ENCODE peak calls at places on chromosomes 12 and 14, in five cellular contexts. S is K562, Z is GM12878, B is HepG2, C is upper lobe of left lung. I is an unnamed sample. For H3K4me1, the result is how much of the 10 kb centered on the place peaks cover.

GRCh38 chr12:6069452-6070093 is 54.9 kb downstream of the VWF start:
- ATAC-seq in C (no peak), B (no peak), Z (no peak), S (no peak), I (no peak)

GRCh38 chr12:24947541-24948451 is 1.1 kb downstream of the BCAT1 start:
- ATAC-seq in Z (no peak), B (no peak), C (no peak), S (peak), I (no peak)

GRCh38 chr12:120234643-120235368 is 30.7 kb downstream of the PXN start:
- ATAC-seq in B (peak), Z (peak), C (peak), S (peak), I (peak)

GRCh38 chr12:53115112-53115890 is 12.0 kb downstream of the SOAT2 start:
- ATAC-seq in B (no peak), C (no peak), Z (peak), S (peak), I (peak)

GRCh38 chr12:67650127-67650495 is 1.6 kb downstream of the DYRK2 start:
- ATAC-seq in C (no peak), S (no peak), B (no peak), Z (peak), I (no peak)

GRCh38 chr14:102394717-102395378 is 32.1 kb downstream of the TECPR2 start:
- ATAC-seq in Z (no peak), S (no peak), B (peak), C (no peak), I (no peak)

GRCh38 chr12:92971869-92972524 is 42.9 kb upstream of the EEA1 start:
- ATAC-seq in B (peak), C (no peak), Z (peak), S (no peak), I (peak)

GRCh38 chr14:23401331-23401730 is 6.7 kb downstream of the MYH6 start:
- ATAC-seq in B (no peak), C (no peak), S (no peak), Z (no peak), I (no peak)

GRCh38 chr12:52650520-52651081 is 1.4 kb downstream of the KRT2 start:
- ATAC-seq in B (no peak), C (no peak), Z (peak), S (no peak), I (no peak)

GRCh38 chr12:11877102-11877826 is 193.5 kb upstream of the BCL2L14 start:
- ATAC-seq in S (no peak), B (no peak), C (no peak), Z (no peak), I (no peak)

GRCh38 chr14:64450255-64450654 is 15.0 kb upstream of the AKAP5 start:
- ATAC-seq in Z (no peak), C (no peak), S (no peak), B (no peak), I (no peak)

GRCh38 chr14:98143566-98143965 is 1128.4 kb downstream of the BCL11B start:
- ATAC-seq in S (no peak), Z (peak), C (no peak), B (no peak), I (no peak)

GRCh38 chr14:32933943-32934890 is 4.5 kb upstream of the NPAS3 start:
- ATAC-seq in S (no peak), Z (no peak), C (no peak), B (peak), I (no peak)

GRCh38 chr14:64337901-64338615 is 43.9 kb upstream of the ESR2 start:
- ATAC-seq in B (peak), C (peak), S (peak), Z (peak), I (peak)

GRCh38 chr14:92994131-92994676 is 71.3 kb downstream of the CHGA start:
- ATAC-seq in Z (no peak), B (no peak), S (peak), C (no peak), I (no peak)

GRCh38 chr12:17470460-17470859 is 619.5 kb downstream of the RERGL start:
- ATAC-seq in C (no peak), S (no peak), Z (no peak), B (no peak), I (no peak)

GRCh38 chr14:71296184-71296583 is 388.9 kb downstream of the PCNX1 start:
- ATAC-seq in Z (peak), B (no peak), C (no peak), S (no peak), I (no peak)

GRCh38 chr14:55771242-55772025 is 191.4 kb downstream of the KTN1 start:
- ATAC-seq in S (no peak), Z (no peak), B (no peak), C (no peak), I (peak)

GRCh38 chr12:94208433-94208921 is 60.1 kb downstream of the PLXNC1 start:
- ATAC-seq in S (peak), B (no peak), C (no peak), Z (peak), I (peak)

GRCh38 chr14:32197919-32198318 is 3.9 kb upstream of the RNU6-7 start:
- ATAC-seq in S (no peak), B (no peak), C (no peak), Z (peak), I (no peak)

GRCh38 chr12:96526110-96526509 is 36.7 kb downstream of the CFAP54 start:
- ATAC-seq in Z (no peak), C (no peak), B (no peak), S (no peak), I (no peak)

GRCh38 chr12:132858727-132859266 is 28.6 kb downstream of the CHFR start:
- ATAC-seq in B (no peak), C (no peak), S (no peak), Z (no peak), I (no peak)

GRCh38 chr12:42140901-42141300 is 3.8 kb downstream of the GXYLT1 start:
- ATAC-seq in C (peak), B (peak), S (no peak), Z (no peak), I (no peak)

GRCh38 chr12:10070380-10070779 is 28.4 kb downstream of the CLEC1A start:
- ATAC-seq in C (no peak), B (no peak), S (no peak), Z (no peak), I (no peak)

GRCh38 chr12:108977360-108977759 is 43.5 kb downstream of the SVOP start:
- ATAC-seq in Z (no peak), S (no peak), C (no peak), B (no peak), I (no peak)

GRCh38 chr12:79850610-79851299 is 84.1 kb downstream of the PPP1R12A start:
- ATAC-seq in B (no peak), S (peak), Z (peak), C (no peak), I (no peak)

GRCh38 chr12:50627491-50627890 is 122.7 kb downstream of the DIP2B start:
- ATAC-seq in Z (no peak), S (no peak), C (no peak), B (no peak), I (no peak)

GRCh38 chr12:13368431-13368830 is 171.9 kb downstream of the EMP1 start:
- ATAC-seq in B (no peak), S (no peak), C (peak), Z (no peak), I (no peak)

GRCh38 chr12:84397279-84397678 is 515.3 kb downstream of the SLC6A15 start:
- ATAC-seq in S (no peak), Z (no peak), C (no peak), B (no peak), I (no peak)

GRCh38 chr12:27754795-27755194 is 25.2 kb upstream of the KLHL42 start:
- ATAC-seq in B (no peak), Z (no peak), S (no peak), C (no peak), I (no peak)

GRCh38 chr12:75208851-75209781 is 523 bp downstream of the KCNC2 start:
- ATAC-seq in S (no peak), Z (peak), B (no peak), C (peak), I (no peak)

GRCh38 chr12:9773216-9773877 is 12.6 kb upstream of the CD69 start:
- ATAC-seq in B (no peak), C (no peak), Z (no peak), S (no peak), I (no peak)

DNA sequence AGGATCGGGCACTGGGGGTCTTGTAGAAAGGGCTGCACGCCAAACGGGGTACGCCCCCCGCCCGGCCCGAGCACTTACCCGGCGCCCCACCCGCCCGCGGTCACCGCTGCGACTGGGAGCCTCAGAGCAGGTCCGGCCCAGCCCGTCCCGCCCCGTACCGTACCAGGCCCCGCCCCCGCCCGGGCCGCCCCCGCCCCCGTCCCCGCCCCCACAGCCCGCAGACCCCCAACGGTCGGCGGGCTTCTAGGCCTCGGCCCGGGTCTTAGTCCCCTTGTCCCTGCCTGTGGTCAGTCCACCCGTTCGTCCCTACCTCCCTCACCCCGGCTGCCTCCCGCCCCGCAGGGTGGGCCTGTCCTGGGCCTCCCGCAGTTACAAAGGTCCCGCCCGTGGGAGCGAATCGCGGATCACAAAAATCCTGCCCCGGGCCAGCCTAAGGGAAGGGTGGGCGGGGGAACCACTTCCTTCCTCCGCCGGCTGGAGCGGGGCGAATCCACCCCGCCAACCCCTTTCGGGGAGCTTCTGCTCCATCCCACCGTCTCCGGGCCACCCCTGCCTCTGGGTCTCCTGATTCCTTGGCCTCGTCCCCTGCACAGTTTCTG is at the start of gene HVCN1:
- ATAC-seq in S (peak), B (peak), Z (peak), C (peak), I (peak)
- TF ChIP-seq POLR2AphosphoS5 in S (no peak), B (no peak), Z (no peak), C (no peak), I (no peak)

GRCh38 chr12:105351523-105351922 is 21.0 kb downstream of the C12orf75 start:
- ATAC-seq in C (no peak), B (no peak), Z (peak), S (no peak), I (no peak)

GRCh38 chr12:105352049-105352448 is 21.6 kb downstream of the C12orf75 start:
- ATAC-seq in Z (peak), B (no peak), S (no peak), C (no peak), I (no peak)

GRCh38 chr12:105348142-105348541 is 17.7 kb downstream of the C12orf75 start:
- ATAC-seq in B (no peak), Z (no peak), S (no peak), C (no peak), I (no peak)

GRCh38 chr12:105347486-105347885 is 17.0 kb downstream of the C12orf75 start:
- ATAC-seq in S (no peak), Z (no peak), B (no peak), C (no peak), I (no peak)

DNA sequence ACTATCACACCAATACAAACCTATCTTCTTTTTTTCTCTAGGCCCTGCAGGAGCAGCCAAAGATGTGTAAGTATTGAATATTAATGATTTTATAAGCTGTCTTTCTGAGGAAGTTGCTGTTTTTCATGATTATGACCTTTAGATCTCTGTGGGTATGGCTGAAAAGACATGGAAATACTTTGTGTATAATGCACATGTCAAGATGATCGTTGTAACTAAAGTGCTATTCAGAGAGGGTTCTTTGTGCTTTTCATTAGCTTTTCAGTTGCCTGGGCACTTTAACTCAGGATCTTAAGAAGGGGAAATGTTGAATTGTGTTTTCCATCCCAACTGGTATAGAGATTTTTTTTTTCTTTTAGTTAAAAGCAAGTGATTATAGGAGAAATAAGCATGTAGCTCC is 18.1 kb downstream of the C12orf75 start:
- ATAC-seq in Z (no peak), B (no peak), S (no peak), C (no peak), I (no peak)
- TF ChIP-seq EP300 in Z (no peak), B (no peak), S (no peak), C (no peak), I (no peak)

DNA sequence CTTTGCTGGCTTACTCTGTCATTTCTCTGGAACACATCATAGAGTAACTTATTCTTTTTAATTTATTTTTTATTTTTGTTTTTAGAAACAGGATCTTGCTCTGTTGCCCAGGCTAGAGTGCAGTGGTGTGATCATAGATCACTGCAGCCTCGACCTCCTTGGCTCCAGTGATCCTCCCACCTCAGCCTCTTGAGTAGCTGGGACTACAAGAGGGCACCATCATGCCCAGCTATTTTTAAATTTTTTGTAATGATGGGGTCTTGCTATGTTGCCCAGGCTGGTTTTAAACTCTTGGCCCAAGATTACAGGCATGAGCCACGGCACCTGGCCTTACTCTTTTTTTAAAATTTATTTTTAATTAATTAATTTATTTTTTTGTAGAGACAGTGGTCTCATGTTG is 32.2 kb upstream of the RD3L start:
- ATAC-seq in B (no peak), S (no peak), Z (no peak), C (no peak), I (no peak)
- H3K4me1 ChIP-seq in B (under half), S (under half), Z (under half), C (under half), I (under half)

GRCh38 chr12:112126000-112126431 is 656 bp downstream of the TRAFD1 start:
- ATAC-seq in B (no peak), Z (peak), C (no peak), S (peak), I (no peak)

GRCh38 chr12:112126916-112127315 is 1.6 kb downstream of the TRAFD1 start:
- ATAC-seq in C (no peak), B (no peak), S (no peak), Z (no peak), I (no peak)

GRCh38 chr12:112122823-112123690 is 2.3 kb upstream of the TRAFD1 start:
- ATAC-seq in S (peak), Z (no peak), B (peak), C (no peak), I (peak)

GRCh38 chr12:112124918-112125249 is 476 bp upstream of the TRAFD1 start:
- ATAC-seq in S (no peak), C (no peak), Z (no peak), B (peak), I (no peak)

GRCh38 chr12:112125250-112125999 is at the start of gene TRAFD1:
- ATAC-seq in B (peak), S (peak), C (peak), Z (peak), I (peak)
- TF ChIP-seq POLR2AphosphoS5 in B (peak), S (peak), C (peak), Z (peak), I (peak)

DNA sequence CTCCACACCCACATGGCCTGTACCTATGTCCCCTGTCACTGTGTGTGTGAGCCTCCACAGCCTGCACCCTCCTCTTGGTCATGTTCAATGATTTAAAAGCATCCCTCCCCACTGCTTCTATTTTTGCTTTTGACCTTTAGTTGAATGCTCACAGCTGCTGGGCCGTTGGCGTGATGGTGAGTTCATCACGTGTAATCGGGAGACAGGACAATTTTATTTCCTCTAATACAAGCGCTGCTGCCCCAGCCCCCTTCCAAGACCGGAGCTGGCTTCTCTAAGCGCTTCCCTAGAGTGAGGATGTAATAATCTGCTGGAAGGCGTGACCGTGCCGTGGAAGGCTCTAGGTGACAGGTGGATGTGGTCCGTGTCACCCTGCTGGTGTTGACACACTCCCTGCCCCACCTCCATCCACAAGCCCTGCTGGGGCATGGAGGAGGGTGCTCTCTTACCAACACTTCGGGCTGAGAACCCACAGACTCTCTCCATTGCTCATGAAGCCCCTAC is 25.4 kb downstream of the CCDC85C start:
- ATAC-seq in Z (no peak), B (no peak), S (no peak), C (no peak), I (peak)
- TF ChIP-seq EP300 in Z (no peak), B (no peak), S (no peak), C (no peak), I (no peak)

DNA sequence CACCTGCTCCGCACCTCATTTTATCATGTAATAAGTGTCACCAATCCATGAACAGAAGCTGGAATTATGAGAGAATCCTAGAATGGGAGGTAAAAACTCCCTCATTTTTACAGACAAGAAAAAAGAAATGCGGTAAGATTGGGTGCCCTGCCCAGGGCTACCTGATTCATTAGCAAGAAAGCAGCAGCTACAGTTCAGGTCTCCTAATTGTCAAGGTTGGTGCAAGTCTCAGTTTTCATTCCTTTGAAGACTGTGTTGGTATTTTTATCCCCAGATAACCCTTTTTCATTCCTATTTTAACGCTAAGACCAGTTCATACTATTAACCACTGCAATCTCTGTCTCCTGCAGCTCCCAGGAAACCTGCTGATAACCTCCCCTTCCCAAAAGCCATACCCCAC is 6.9 kb downstream of the DUSP6 start:
- ATAC-seq in S (no peak), Z (no peak), C (no peak), B (no peak), I (no peak)
- H3K4me1 ChIP-seq in S (under half), Z (under half), C (under half), B (half or more), I (under half)

I was measured in gastroesophageal sphincter.